ENCODE peak calls at places on chromosomes 1 and 21, in four cellular contexts. Y, W, K and C are unnamed samples.

GRCh38 chr21:36747114-36747814 is 48.3 kb downstream of the SIM2 start:
- DNase-seq in Y (no peak), W (no peak), K (peak; percentile 31), C (no peak)

GRCh38 chr1:175499595-175500367 is 243.6 kb downstream of the TNR start:
- DNase-seq in K (no peak), W (no peak), Y (no peak), C (peak; percentile 41)

GRCh38 chr1:243728192-243728570 is 121.9 kb downstream of the AKT3 start:
- DNase-seq in Y (no peak), W (no peak), K (no peak), C (no peak)

GRCh38 chr1:56797079-56797685 is 22.0 kb downstream of the FYB2 start:
- DNase-seq in W (no peak), K (no peak), Y (no peak), C (no peak)

GRCh38 chr1:31871703-31872102 is 55.9 kb upstream of the SPOCD1 start:
- DNase-seq in W (peak; percentile 34), K (no peak), Y (no peak), C (no peak)

GRCh38 chr1:76949503-76949902 is 82.2 kb downstream of the ST6GALNAC5 start:
- DNase-seq in W (no peak), K (no peak), Y (no peak), C (no peak)

GRCh38 chr1:36884801-36885200 is 149.5 kb downstream of the GRIK3 start:
- DNase-seq in W (no peak), K (no peak), Y (no peak), C (no peak)

GRCh38 chr1:242318140-242318539 is 206.4 kb downstream of the PLD5 start:
- DNase-seq in K (no peak), Y (no peak), W (no peak), C (no peak)

GRCh38 chr1:66606359-66607142 is 72.6 kb downstream of the SGIP1 start:
- DNase-seq in Y (no peak), W (no peak), K (no peak), C (no peak)

GRCh38 chr1:115373305-115373704 is 35.3 kb upstream of the NGF start:
- DNase-seq in Y (no peak), K (no peak), W (no peak), C (no peak)

GRCh38 chr1:45365051-45365450 is 24.8 kb upstream of the MUTYH start:
- DNase-seq in K (no peak), W (no peak), Y (no peak), C (no peak)

GRCh38 chr21:31577280-31577679 is 82.2 kb upstream of the SOD1 start:
- DNase-seq in Y (no peak), W (no peak), K (no peak), C (no peak)

GRCh38 chr21:43269461-43269860 is 100.7 kb downstream of the CRYAA start:
- DNase-seq in W (no peak), Y (no peak), K (peak; percentile 41), C (no peak)

GRCh38 chr1:2499986-2500596 is 24.0 kb downstream of the PLCH2 start:
- DNase-seq in Y (no peak), W (no peak), K (no peak), C (no peak)

GRCh38 chr1:238485062-238485905 is 594.6 kb upstream of the ZP4 start:
- DNase-seq in K (no peak), Y (no peak), W (no peak), C (no peak)

GRCh38 chr1:225972344-225973152 is 26.6 kb downstream of the SDE2 start:
- DNase-seq in Y (no peak), W (no peak), K (no peak), C (no peak)

GRCh38 chr1:29785137-29785527 is 548.8 kb downstream of the PTPRU start:
- DNase-seq in Y (no peak), W (no peak), K (no peak), C (no peak)

GRCh38 chr1:231161711-231162299 is at the start of gene TRIM67:
- DNase-seq in K (peak; percentile 38), W (peak; percentile 7), Y (no peak), C (peak; percentile 21)

GRCh38 chr1:67393737-67394136 is 36.5 kb downstream of the SERBP1 start:
- DNase-seq in W (no peak), K (no peak), Y (no peak), C (no peak)

GRCh38 chr1:90135306-90135705 is 140.4 kb downstream of the ZNF326 start:
- DNase-seq in W (no peak), Y (no peak), K (no peak), C (no peak)

GRCh38 chr1:209398330-209398991 is 185.1 kb upstream of the CAMK1G start:
- DNase-seq in W (no peak), K (no peak), Y (no peak), C (no peak)

GRCh38 chr1:202106340-202107284 is 16.1 kb upstream of the GPR37L1 start:
- DNase-seq in K (peak; percentile 83), Y (no peak), W (no peak), C (no peak)

GRCh38 chr1:203136409-203137042 is 9.0 kb downstream of the ADORA1 start:
- DNase-seq in K (no peak), Y (no peak), W (no peak), C (no peak)

GRCh38 chr1:29651684-29652665 is 415.7 kb downstream of the PTPRU start:
- DNase-seq in W (no peak), Y (no peak), K (no peak), C (no peak)

GRCh38 chr1:118627435-118627834 is 360.7 kb downstream of the TBX15 start:
- DNase-seq in W (no peak), K (no peak), Y (no peak), C (no peak)

GRCh38 chr1:7013833-7014639 is 228.8 kb downstream of the CAMTA1 start:
- DNase-seq in W (no peak), K (no peak), Y (no peak), C (no peak)

GRCh38 chr1:15760520-15761211 is 2.1 kb downstream of the FBLIM1 start:
- DNase-seq in Y (no peak), K (no peak), W (no peak), C (peak; percentile 86)
- H2AFZ ChIP-seq in Y (no peak overlapping the region), K (no peak overlapping the region), W (no peak overlapping the region), C (no peak overlapping the region)

GRCh38 chr1:41022424-41022823 is 899 bp upstream of the SLFNL1 start:
- DNase-seq in Y (no peak), K (no peak), W (no peak), C (no peak)

GRCh38 chr1:41021526-41022308 is at the start of gene SLFNL1:
- DNase-seq in W (no peak), K (peak; percentile 37), Y (no peak), C (no peak)

GRCh38 chr1:41024953-41025352 is 3.4 kb upstream of the SLFNL1 start:
- DNase-seq in K (no peak), W (no peak), Y (no peak), C (no peak)

GRCh38 chr1:41025979-41026819 is 4.7 kb upstream of the SLFNL1 start:
- DNase-seq in W (no peak), Y (no peak), K (no peak), C (no peak)

DNA sequence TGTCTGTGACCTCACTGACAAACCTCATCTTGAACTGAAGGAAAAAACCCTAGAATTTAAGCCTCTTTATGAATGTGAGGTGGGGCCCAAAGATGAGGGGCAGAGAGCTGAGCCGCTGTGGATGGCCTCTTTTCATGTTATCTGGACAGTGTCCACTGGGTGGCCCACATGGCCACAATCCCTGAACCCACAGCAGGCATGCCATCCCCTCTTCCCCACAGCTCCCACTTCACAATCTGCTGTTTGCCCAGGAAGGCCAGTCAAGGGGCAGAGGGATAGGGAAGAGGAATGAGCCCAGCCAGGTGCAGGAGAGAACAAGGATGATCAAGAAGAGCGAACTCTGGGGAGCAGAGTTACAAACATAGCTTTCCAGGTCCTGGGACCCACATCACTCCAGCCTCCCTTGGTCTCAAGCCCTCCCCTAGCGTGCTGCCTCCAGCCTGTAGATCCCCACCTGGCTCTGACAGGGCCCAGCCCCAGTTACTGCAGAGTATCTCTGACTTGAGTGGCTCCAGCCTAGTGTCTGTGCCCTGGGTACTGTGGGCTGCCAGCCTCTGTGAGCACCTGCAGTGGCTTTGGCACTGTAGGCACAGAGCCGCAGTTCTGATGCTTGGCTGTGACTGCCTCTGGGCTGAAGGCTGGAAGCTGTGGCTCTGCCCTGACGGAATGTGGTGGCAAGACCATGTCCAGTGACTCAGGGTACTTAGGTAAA is 1.9 kb upstream of the SLFNL1 start:
- DNase-seq in Y (no peak), W (peak; percentile 16), K (peak; percentile 45), C (no peak)
- TF ChIP-seq JUN in Y (no peak), W (no peak), K (no peak), C (no peak)

GRCh38 chr21:45356653-45357435 is 48.1 kb upstream of the COL18A1 start:
- DNase-seq in K (no peak), W (peak; percentile 87), Y (no peak), C (peak; percentile 48)

GRCh38 chr21:45354970-45355369 is 50.0 kb upstream of the COL18A1 start:
- DNase-seq in Y (no peak), K (no peak), W (no peak), C (no peak)

GRCh38 chr21:45356251-45356650 is 48.7 kb upstream of the COL18A1 start:
- DNase-seq in K (peak; percentile 40), Y (no peak), W (peak; percentile 42), C (no peak)

GRCh38 chr21:45357436-45358260 is 47.3 kb upstream of the COL18A1 start:
- DNase-seq in Y (no peak), W (no peak), K (no peak), C (no peak)

DNA sequence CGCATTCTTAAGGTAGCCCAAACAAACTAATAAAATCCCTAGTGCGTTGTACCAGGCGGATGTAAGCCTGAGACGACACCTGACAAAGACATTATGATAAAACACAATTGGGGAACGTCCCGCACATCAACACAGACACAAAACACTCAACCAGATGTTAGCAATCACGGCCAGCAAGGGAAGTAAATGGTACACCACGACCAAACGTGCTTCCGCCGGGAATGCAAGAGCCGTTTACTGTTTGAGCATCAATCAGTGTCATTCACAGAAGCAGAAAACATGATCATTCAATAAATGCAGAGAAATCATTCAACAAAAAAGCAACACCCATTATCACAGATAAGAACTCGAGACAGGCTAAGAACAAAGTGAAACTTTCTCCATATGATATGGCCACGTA is 49.4 kb upstream of the COL18A1 start:
- DNase-seq in Y (no peak), K (no peak), W (no peak), C (no peak)
- H2AFZ ChIP-seq in Y (no peak overlapping the region), K (no peak overlapping the region), W (no peak overlapping the region), C (no peak overlapping the region)

GRCh38 chr1:206526064-206526911 is 19.0 kb downstream of the RASSF5 start:
- DNase-seq in W (no peak), Y (no peak), K (no peak), C (peak; percentile 30)
- TF ChIP-seq JUN in W (no peak), Y (no peak), K (no peak), C (no peak)

DNA sequence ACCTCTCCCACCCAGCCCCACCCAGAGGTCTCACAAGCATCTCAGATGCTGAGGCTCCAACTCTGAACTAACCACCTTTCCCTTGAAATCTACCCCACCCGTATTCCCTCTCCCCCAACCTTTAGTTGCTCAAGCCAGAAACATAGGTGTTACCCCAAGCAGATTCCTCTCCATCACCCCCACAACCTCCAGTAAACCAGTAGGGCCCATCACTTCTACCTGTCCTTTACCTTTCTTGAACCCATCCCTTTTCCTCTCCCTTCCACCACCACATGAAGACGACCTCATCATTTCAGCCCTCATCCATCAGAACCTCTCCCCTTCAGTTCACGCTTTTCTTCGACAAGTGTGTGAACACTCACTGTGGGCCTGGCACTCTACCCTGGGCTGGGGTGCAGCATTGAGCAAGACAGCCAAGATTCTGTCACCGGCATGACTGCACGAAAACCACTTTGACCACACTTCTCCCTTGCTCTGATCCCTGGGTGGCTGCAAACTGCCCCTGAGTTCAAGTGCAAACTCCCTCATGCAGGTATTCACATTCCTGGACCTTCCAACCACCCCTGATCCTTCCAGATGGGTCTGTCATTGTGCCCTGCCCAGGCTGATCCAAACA is 65.5 kb upstream of the LAPTM5 start:
- DNase-seq in K (no peak), Y (no peak), W (no peak), C (no peak)
- H2AFZ ChIP-seq in K (no peak overlapping the region), Y (no peak overlapping the region), W (no peak overlapping the region), C (no peak overlapping the region)